ENCODE peak calls at places on chromosomes 12 and 14, in seven cellular contexts. R is choroid plexus epithelial cell, S is fibroblast of lung, W is BJ, T is endothelial cell of umbilical vein, F is left lung, Z is mucosa of descending colon. B is an unnamed sample.

GRCh38 chr12:19398376-19399363 is 40.6 kb upstream of the AEBP2 start:
- DNase-seq in Z (no peak), R (no peak), W (no peak), S (peak; percentile 56), T (no peak), F (no peak), B (peak; percentile 85)

GRCh38 chr12:33115716-33116115 is 219.1 kb upstream of the PKP2 start:
- DNase-seq in Z (no peak), R (no peak), S (no peak), W (no peak), F (no peak), T (no peak), B (no peak)

GRCh38 chr12:1533205-1533601 is 61.2 kb downstream of the FBXL14 start:
- DNase-seq in T (no peak), W (no peak), F (no peak), S (no peak), Z (no peak), R (no peak), B (peak; percentile 35)

GRCh38 chr12:2295941-2296461 is 243.2 kb downstream of the CACNA1C start:
- DNase-seq in T (no peak), F (no peak), W (peak; percentile 56), S (peak; percentile 68), Z (no peak), R (peak; percentile 94), B (peak; percentile 89)

GRCh38 chr14:27049611-27050172 is 451.9 kb upstream of the NOVA1 start:
- DNase-seq in F (no peak), Z (no peak), R (no peak), T (no peak), W (no peak), S (no peak), B (no peak)

GRCh38 chr14:61661471-61661988 is 33.8 kb upstream of the HIF1A start:
- DNase-seq in Z (no peak), R (peak; percentile 89), T (no peak), F (no peak), S (peak; percentile 86), W (no peak), B (peak; percentile 65)

GRCh38 chr12:76117067-76117691 is 32.7 kb upstream of the NAP1L1 start:
- DNase-seq in T (no peak), F (no peak), R (no peak), Z (no peak), S (no peak), W (no peak), B (no peak)

GRCh38 chr12:25629341-25629740 is 76.3 kb upstream of the LMNTD1 start:
- DNase-seq in T (no peak), W (no peak), F (no peak), Z (no peak), R (no peak), S (no peak), B (no peak)

GRCh38 chr12:51082561-51083139 is 746 bp downstream of the CSRNP2 start:
- DNase-seq in S (peak; percentile 46), T (peak; percentile 60), F (no peak), Z (peak; percentile 29), R (peak; percentile 47), W (no peak), B (peak; percentile 51)

GRCh38 chr12:131991816-131992430 is 42.2 kb downstream of the EP400 start:
- DNase-seq in Z (no peak), S (no peak), T (no peak), W (no peak), F (no peak), R (no peak), B (no peak)

GRCh38 chr12:93827669-93828068 is 150.5 kb downstream of the CRADD start:
- DNase-seq in F (no peak), Z (no peak), T (no peak), S (no peak), R (no peak), W (no peak), B (no peak)

GRCh38 chr14:68377459-68377858 is 415.4 kb downstream of the ZFP36L1 start:
- DNase-seq in Z (peak; percentile 83), R (peak; percentile 30), F (no peak), W (no peak), S (no peak), T (peak; percentile 74), B (peak; percentile 43)

GRCh38 chr12:102350070-102350469 is 130.3 kb downstream of the IGF1 start:
- DNase-seq in W (no peak), R (no peak), Z (no peak), S (no peak), T (no peak), F (no peak), B (no peak)

GRCh38 chr14:61566537-61567225 is 128.6 kb upstream of the HIF1A start:
- DNase-seq in R (peak; percentile 83), Z (no peak), F (no peak), T (peak; percentile 38), W (no peak), S (peak; percentile 61), B (peak; percentile 92)

GRCh38 chr12:44317651-44318126 is 481.8 kb downstream of the TMEM117 start:
- DNase-seq in R (peak; percentile 27), T (peak; percentile 7), Z (no peak), S (peak; percentile 41), W (no peak), F (no peak), B (peak; percentile 40)

GRCh38 chr14:92847220-92848148 is 53.4 kb downstream of the GOLGA5 start:
- DNase-seq in T (peak; percentile 8), Z (no peak), S (no peak), W (no peak), F (no peak), R (no peak), B (no peak)

GRCh38 chr14:94622653-94623421 is 10.6 kb downstream of the SERPINA3 start:
- DNase-seq in S (no peak), F (no peak), T (no peak), W (no peak), R (peak; percentile 62), Z (no peak), B (no peak)

GRCh38 chr14:22598896-22599244 is 770 bp downstream of the ABHD4 start:
- DNase-seq in T (peak; percentile 74), F (no peak), W (no peak), S (peak; percentile 71), Z (peak; percentile 53), R (peak; percentile 78), B (peak; percentile 65)

GRCh38 chr12:128268348-128268725 is 1.4 kb downstream of the TMEM132C start:
- DNase-seq in F (peak; percentile 66), T (no peak), S (no peak), W (no peak), R (no peak), Z (no peak), B (no peak)

GRCh38 chr12:128266086-128266485 is 884 bp upstream of the TMEM132C start:
- DNase-seq in T (no peak), W (no peak), Z (no peak), F (no peak), R (no peak), S (no peak), B (no peak)

GRCh38 chr12:128267651-128268347 is 829 bp downstream of the TMEM132C start:
- DNase-seq in T (no peak), S (no peak), F (peak; percentile 68), W (no peak), Z (no peak), R (no peak), B (no peak)

GRCh38 chr12:128266559-128267245 is at the start of gene TMEM132C:
- DNase-seq in W (no peak), Z (no peak), S (no peak), T (no peak), R (no peak), F (no peak), B (no peak)

GRCh38 chr12:128267246-128267622 is 264 bp downstream of the TMEM132C start:
- DNase-seq in W (no peak), F (peak; percentile 67), S (no peak), Z (no peak), T (no peak), R (no peak), B (no peak)
- H3K4me3 ChIP-seq in W (no peak overlapping the region), F (peak overlapping the region; percentile 9), S (no peak overlapping the region), Z (no peak overlapping the region), T (no peak overlapping the region), R (no peak overlapping the region), B (no peak overlapping the region)

GRCh38 chr12:124992874-124993567 is 424 bp upstream of the BRI3BP start:
- DNase-seq in Z (peak; percentile 89), R (peak; percentile 39), W (no peak), S (peak; percentile 28), F (peak; percentile 73), T (peak; percentile 52), B (peak; percentile 36)
- TF ChIP-seq CTCF in Z (peak; percentile 21), R (peak; percentile 25), W (peak; percentile 24), S (no peak), F (no peak), T (no peak), B (peak; percentile 20)

GRCh38 chr14:74892745-74893144 is 11.0 kb downstream of the DLST start:
- DNase-seq in R (no peak), F (no peak), T (no peak), S (no peak), W (no peak), Z (no peak), B (no peak)

GRCh38 chr14:74891870-74892269 is 10.2 kb downstream of the DLST start:
- DNase-seq in W (no peak), Z (no peak), R (peak; percentile 55), T (no peak), F (no peak), S (no peak), B (peak; percentile 76)

GRCh38 chr14:74893614-74894091 is 11.9 kb downstream of the DLST start:
- DNase-seq in S (no peak), W (no peak), R (no peak), T (no peak), F (no peak), Z (no peak), B (no peak)

GRCh38 chr14:74888164-74889158 is 6.7 kb downstream of the DLST start:
- DNase-seq in T (no peak), F (no peak), R (no peak), Z (no peak), S (no peak), W (no peak), B (peak; percentile 33)

DNA sequence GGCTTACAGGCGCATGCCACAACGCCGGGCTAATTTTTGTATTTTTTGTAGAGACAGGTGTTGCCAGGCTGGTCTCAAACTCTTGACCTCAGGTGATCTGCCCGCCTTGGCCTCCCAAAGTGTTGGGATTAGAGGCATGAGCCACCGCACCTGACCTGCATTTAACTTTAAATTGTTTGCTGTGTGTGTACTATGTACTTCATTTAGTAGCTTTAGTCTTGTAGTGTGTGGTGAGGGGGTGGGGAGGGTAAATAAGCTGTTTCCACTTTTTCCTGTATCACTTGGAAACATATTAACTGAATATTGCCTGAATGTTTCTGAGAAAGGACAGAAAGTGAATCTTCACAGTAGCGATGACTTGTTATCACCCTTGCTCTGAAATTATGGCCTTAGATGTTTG is 8.5 kb downstream of the DLST start:
- DNase-seq in F (no peak), W (no peak), Z (no peak), R (no peak), T (no peak), S (no peak), B (no peak)
- H3K4me3 ChIP-seq in F (no peak overlapping the region), W (no peak overlapping the region), Z (no peak overlapping the region), R (no peak overlapping the region), T (no peak overlapping the region), S (no peak overlapping the region), B (no peak overlapping the region)

DNA sequence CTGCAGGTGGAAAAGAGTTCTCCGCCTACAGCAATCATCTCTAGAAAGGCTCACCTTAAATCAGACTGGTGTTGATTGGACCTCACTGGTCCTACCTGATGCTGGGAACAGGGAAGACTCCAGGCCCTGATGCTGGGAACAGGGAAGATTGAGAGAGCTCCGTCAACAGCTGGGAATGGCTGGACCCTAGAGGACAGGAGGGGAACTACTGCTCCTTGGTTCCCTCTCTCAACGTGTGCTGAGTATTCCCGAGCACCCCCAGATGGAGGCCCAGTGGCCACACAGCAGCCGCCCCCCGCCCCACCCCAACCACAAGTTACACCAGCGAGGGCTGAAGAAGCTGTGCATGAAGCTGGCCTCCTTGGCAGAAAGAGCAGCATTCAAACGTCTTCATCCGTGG is 240.3 kb downstream of the SLC15A4 start:
- DNase-seq in R (no peak), F (no peak), Z (no peak), T (no peak), W (no peak), S (no peak), B (no peak)
- TF ChIP-seq CTCF in R (no peak), F (no peak), Z (no peak), T (no peak), W (no peak), S (no peak), B (no peak)

B was measured in fibroblast of mammary gland.